ENCODE peak calls at places on chromosomes 4 and X, in seven cellular contexts. I is CD8-positive, alpha-beta T cell; Y is sciatic nerve; B is stimulated activated CD4-positive, alpha-beta T cell treated with anti-CD3 and anti-CD28 coated beads, Interleukin-2, amount 100 ng/mL, for 48 hours; T is body of pancreas; U is AG08396; K is astrocyte. F is an unnamed sample.

GRCh38 chr4:153169811-153170210 is 34.4 kb upstream of the TRIM2 start:
- DNase-seq in I (no peak), Y (no peak), B (no peak), T (no peak), U (no peak), K (no peak), F (peak; percentile 86)

GRCh38 chr4:54096563-54096962 is 3.4 kb upstream of the GSX2 start:
- DNase-seq in I (no peak), Y (no peak), B (no peak), T (no peak), U (no peak), K (no peak), F (no peak)

GRCh38 chr4:125368161-125368560 is 53.4 kb downstream of the FAT4 start:
- DNase-seq in I (no peak), Y (no peak), B (no peak), T (no peak), U (no peak), K (peak; percentile 45), F (no peak)

GRCh38 chrX:153153516-153153915 is 25.6 kb upstream of the MAGEA1 start:
- DNase-seq in I (no peak), Y (no peak), B (no peak), T (no peak), U (no peak), K (no peak), F (no peak)

GRCh38 chr4:124144302-124144701 is 568.2 kb downstream of the ANKRD50 start:
- DNase-seq in I (no peak), Y (no peak), B (no peak), T (no peak), U (no peak), K (peak; percentile 77), F (no peak)

GRCh38 chr4:145153904-145154298 is 26.5 kb downstream of the OTUD4 start:
- DNase-seq in I (no peak), Y (no peak), B (no peak), T (no peak), U (no peak), K (no peak), F (no peak)

GRCh38 chr4:152696764-152697250 is 17.0 kb upstream of the TMEM154 start:
- DNase-seq in I (peak; percentile 50), Y (no peak), B (peak; percentile 39), T (no peak), U (no peak), K (peak; percentile 95), F (no peak)

GRCh38 chr4:89411539-89411938 is 103.9 kb upstream of the GPRIN3 start:
- DNase-seq in I (no peak), Y (no peak), B (no peak), T (peak; percentile 48), U (no peak), K (peak; percentile 76), F (no peak)

GRCh38 chrX:107716816-107717700 is 58.5 kb downstream of the TSC22D3 start:
- DNase-seq in I (peak; percentile 92), Y (peak; percentile 90), B (peak; percentile 67), T (peak; percentile 74), U (peak; percentile 65), K (peak; percentile 71), F (peak; percentile 70)

GRCh38 chr4:77159798-77160197 is 2.8 kb downstream of the CCNG2 start:
- DNase-seq in I (no peak), Y (no peak), B (no peak), T (no peak), U (no peak), K (no peak), F (no peak)

GRCh38 chrX:103254171-103254824 is 657 bp downstream of the TCEAL8 start:
- DNase-seq in I (no peak), Y (peak; percentile 71), B (peak; percentile 21), T (peak; percentile 69), U (peak; percentile 12), K (peak; percentile 34), F (peak; percentile 45)

GRCh38 chr4:95066011-95066410 is 308.3 kb downstream of the BMPR1B start:
- DNase-seq in I (no peak), Y (no peak), B (no peak), T (no peak), U (no peak), K (no peak), F (no peak)

GRCh38 chrX:124805486-124805885 is 459.1 kb downstream of the SH2D1A start:
- DNase-seq in I (no peak), Y (no peak), B (no peak), T (no peak), U (no peak), K (no peak), F (no peak)